ENCODE peak calls at places on chromosome 3, in six cellular contexts. W is thoracic aorta, T is tibial artery, Y is left ventricle myocardium inferior, R is K562, E is breast epithelium. M is an unnamed sample.

GRCh38 chr3:141305436-141305835 is 62.9 kb upstream of the ZBTB38 start:
- DNase-seq in W (no peak), T (no peak), Y (no peak), R (no peak), E (no peak), M (no peak)

GRCh38 chr3:100103558-100104441 is 10.5 kb downstream of the FILIP1L start:
- DNase-seq in W (no peak), T (no peak), Y (no peak), R (no peak), E (no peak), M (no peak)

GRCh38 chr3:4826237-4827100 is 152.8 kb upstream of the BHLHE40 start:
- DNase-seq in W (peak), T (peak), Y (peak), R (no peak), E (peak), M (peak)

GRCh38 chr3:61768284-61769012 is 207.1 kb downstream of the PTPRG start:
- DNase-seq in W (no peak), T (no peak), Y (no peak), R (no peak), E (no peak), M (no peak)

GRCh38 chr3:71542548-71543370 is 40.8 kb downstream of the FOXP1 start:
- DNase-seq in W (peak), T (peak), Y (peak), R (peak), E (peak), M (peak)

GRCh38 chr3:193085655-193086054 is 155.4 kb upstream of the PLAAT1 start:
- DNase-seq in W (no peak), T (no peak), Y (no peak), R (no peak), E (no peak), M (no peak)

GRCh38 chr3:156899951-156900350 is 73.8 kb downstream of the LEKR1 start:
- DNase-seq in W (no peak), T (no peak), Y (no peak), R (no peak), E (no peak), M (no peak)

GRCh38 chr3:183400352-183400751 is 28.1 kb downstream of the MCF2L2 start:
- DNase-seq in W (no peak), T (no peak), Y (no peak), R (no peak), E (no peak), M (no peak)

GRCh38 chr3:120348065-120348980 is 831 bp downstream of the LRRC58 start:
- DNase-seq in W (no peak), T (no peak), Y (no peak), R (peak), E (peak), M (no peak)

GRCh38 chr3:31693346-31693745 is 160.6 kb downstream of the STT3B start:
- DNase-seq in W (no peak), T (no peak), Y (no peak), R (no peak), E (no peak), M (no peak)

GRCh38 chr3:31696009-31696297 is 163.2 kb downstream of the STT3B start:
- DNase-seq in W (no peak), T (no peak), Y (no peak), R (no peak), E (no peak), M (no peak)

GRCh38 chr3:31688847-31689246 is 156.1 kb downstream of the STT3B start:
- DNase-seq in W (no peak), T (no peak), Y (no peak), R (no peak), E (no peak), M (no peak)

GRCh38 chr3:31695280-31696008 is 162.7 kb downstream of the STT3B start:
- DNase-seq in W (no peak), T (no peak), Y (no peak), R (no peak), E (no peak), M (no peak)

DNA sequence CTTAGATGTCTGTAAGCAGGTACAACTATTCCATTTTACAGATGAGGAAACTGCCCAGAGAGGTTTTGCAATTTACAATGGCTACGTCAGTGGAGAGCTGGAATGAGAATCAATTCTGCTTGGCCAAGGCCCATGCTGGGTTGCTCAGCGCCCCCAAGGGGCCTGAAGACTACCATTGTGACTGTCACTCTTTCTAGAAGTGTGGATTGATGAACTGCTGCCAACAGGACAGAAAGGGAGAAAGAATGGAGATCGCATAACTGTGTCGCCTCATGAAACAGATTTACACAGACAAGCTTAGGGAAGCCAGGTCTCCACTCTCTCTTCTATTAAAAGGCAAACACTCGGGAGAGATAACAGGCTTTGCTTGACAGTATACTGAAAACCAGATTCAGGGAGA is 160.0 kb downstream of the STT3B start:
- DNase-seq in W (no peak), T (no peak), Y (no peak), R (no peak), E (no peak), M (no peak)
- TF ChIP-seq CTCF in W (no peak), T (no peak), Y (no peak), R (peak), E (no peak), M (no peak)

DNA sequence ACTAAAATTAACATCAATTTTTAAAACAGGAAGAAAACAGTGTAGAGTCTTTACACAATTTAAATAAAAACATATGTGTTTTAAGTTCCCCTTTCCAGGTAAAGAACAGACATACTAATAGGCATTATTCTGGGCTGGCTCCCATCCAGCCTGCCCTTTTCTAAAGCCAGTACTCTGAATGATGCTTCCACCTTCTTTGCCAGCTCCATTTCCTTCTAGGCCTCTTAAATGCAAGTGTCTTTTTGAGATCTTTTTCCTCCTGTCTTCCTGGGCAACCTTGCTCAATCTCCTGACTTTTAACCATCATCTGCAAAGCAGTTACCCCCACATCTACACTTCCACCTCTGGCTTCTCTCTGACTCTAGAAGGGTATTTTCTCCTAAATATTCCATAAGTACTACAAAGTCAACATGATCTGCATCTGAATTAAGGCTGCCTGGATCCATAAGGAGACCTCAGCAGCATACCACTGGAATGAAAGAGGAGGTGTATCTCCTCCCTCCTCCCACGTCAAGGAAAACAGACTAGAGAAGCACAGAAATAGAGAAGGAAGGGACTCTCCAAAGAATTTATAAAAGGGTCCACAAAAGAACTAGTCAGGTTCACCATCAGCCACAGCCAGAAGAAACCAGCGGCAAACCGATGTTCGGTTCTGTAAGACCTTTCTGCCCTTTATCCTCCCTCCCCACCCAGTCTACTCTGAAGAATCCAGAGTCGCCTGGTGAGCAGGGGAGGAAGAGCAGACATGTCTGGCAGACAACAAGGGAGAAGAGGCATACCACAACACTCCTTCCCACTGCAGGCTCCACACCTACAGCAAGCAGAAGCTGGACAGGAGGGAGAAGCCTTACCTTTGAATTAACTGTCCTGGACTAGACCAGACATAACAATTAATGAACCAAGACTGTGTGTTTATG is 47.1 kb downstream of the GOLIM4 start:
- DNase-seq in W (no peak), T (no peak), Y (no peak), R (no peak), E (no peak), M (no peak)
- H3K4me3 ChIP-seq in W (no peak), T (no peak), Y (no peak), R (no peak), E (no peak), M (no peak)

GRCh38 chr3:32009101-32009500 is 27.6 kb downstream of the ZNF860 start:
- DNase-seq in W (no peak), T (no peak), Y (no peak), R (no peak), E (no peak), M (no peak)
- H3K27ac ChIP-seq in W (no peak), T (no peak), Y (no peak), R (no peak), E (no peak), M (no peak)

GRCh38 chr3:153704115-153704514 is 417.1 kb upstream of the ARHGEF26 start:
- DNase-seq in W (no peak), T (no peak), Y (no peak), R (no peak), E (no peak), M (no peak)
- TF ChIP-seq CTCF in W (no peak), T (no peak), Y (no peak), R (no peak), E (no peak), M (no peak)

GRCh38 chr3:181726351-181727121 is 14.8 kb downstream of the SOX2 start:
- DNase-seq in W (no peak), T (no peak), Y (no peak), R (no peak), E (no peak), M (no peak)
- H3K4me3 ChIP-seq in W (peak), T (peak), Y (peak), R (no peak), E (no peak), M (peak)